ENCODE peak calls at places on chromosomes 1 and 21, in nine cellular contexts. L, A, X, K, Z, G, V, U and H are unnamed samples.

GRCh38 chr1:207659545-207660148 is 14.7 kb downstream of the CR1L start:
- DNase-seq in V (no peak), G (no peak), A (no peak), L (no peak), U (no peak), Z (no peak), K (no peak), X (no peak), H (no peak)

GRCh38 chr1:167158095-167158812 is 62.4 kb upstream of the POU2F1 start:
- DNase-seq in Z (no peak), L (no peak), X (no peak), U (no peak), A (no peak), V (no peak), G (no peak), K (no peak), H (no peak)

GRCh38 chr21:45153358-45154318 is 79.3 kb downstream of the ADARB1 start:
- DNase-seq in X (peak), Z (no peak), U (peak), G (no peak), L (no peak), K (no peak), A (no peak), V (no peak), H (no peak)

GRCh38 chr1:214864896-214865688 is 217.4 kb upstream of the KCNK2 start:
- DNase-seq in G (no peak), K (peak), U (peak), Z (no peak), L (no peak), V (peak), A (no peak), X (no peak), H (peak)

GRCh38 chr1:99146129-99146848 is 118.0 kb upstream of the PLPPR4 start:
- DNase-seq in Z (no peak), L (no peak), K (no peak), X (no peak), U (no peak), G (no peak), V (no peak), A (no peak), H (no peak)

GRCh38 chr1:246726255-246726679 is 2.1 kb downstream of the SCCPDH start:
- DNase-seq in G (peak), Z (no peak), A (peak), V (peak), K (no peak), L (no peak), U (no peak), X (no peak), H (no peak)

GRCh38 chr1:118154220-118154619 is 30.8 kb downstream of the SPAG17 start:
- DNase-seq in L (no peak), V (peak), X (no peak), K (peak), G (no peak), A (no peak), U (no peak), Z (no peak), H (no peak)

GRCh38 chr1:208868554-208868953 is 624.4 kb upstream of the PLXNA2 start:
- DNase-seq in X (no peak), U (peak), L (no peak), K (no peak), G (no peak), A (no peak), V (peak), Z (no peak), H (no peak)

GRCh38 chr1:207313131-207313530 is 8.3 kb upstream of the CD55 start:
- DNase-seq in L (no peak), K (no peak), U (no peak), Z (no peak), G (no peak), X (no peak), A (no peak), V (no peak), H (no peak)